ENCODE peak calls at places on chromosomes 7 and 10, in nine cellular contexts. K is Jurkat, Clone E6-1; U is anterior cingulate cortex; W is T47D; C is activated T-helper 9 cell treated with anti-CD3 and anti-CD28 coated beads, Interleukin-2, amount 50 U/mL, for 16 hours; H is HT1080; V is GM04503; G is SW480; O is amniotic stem cell. B is an unnamed sample.
A peak's percentile ranks its signal among the peaks of the same experiment; 100 is the strongest.

GRCh38 chr10:100297242-100297641 is 10.8 kb upstream of the BLOC1S2 start:
- DNase-seq in K (no peak), U (no peak), W (no peak), C (no peak), H (no peak), V (no peak), G (no peak), O (no peak), B (no peak)

GRCh38 chr10:119439922-119440321 is 102.6 kb downstream of the RGS10 start:
- DNase-seq in K (no peak), U (no peak), W (no peak), C (no peak), H (no peak), V (no peak), G (no peak), O (no peak), B (no peak)

GRCh38 chr7:79774150-79774549 is 320.7 kb upstream of the MAGI2 start:
- DNase-seq in K (no peak), U (no peak), W (no peak), C (no peak), H (peak; percentile 12), V (no peak), G (no peak), O (no peak), B (peak; percentile 24)

GRCh38 chr10:18666810-18667209 is 7.6 kb downstream of the ARL5B start:
- DNase-seq in K (no peak), U (no peak), W (no peak), C (no peak), H (peak; percentile 76), V (no peak), G (no peak), O (no peak), B (peak; percentile 74)

GRCh38 chr7:50409856-50410468 is 40.2 kb downstream of the FIGNL1 start:
- DNase-seq in K (peak; percentile 64), U (no peak), W (no peak), C (no peak), H (no peak), V (no peak), G (no peak), O (no peak), B (no peak)

GRCh38 chr7:132351858-132352539 is 224.3 kb downstream of the PLXNA4 start:
- DNase-seq in K (no peak), U (no peak), W (no peak), C (no peak), H (no peak), V (no peak), G (no peak), O (no peak), B (no peak)

GRCh38 chr7:4909891-4910290 is 26.4 kb upstream of the RADIL start:
- DNase-seq in K (no peak), U (no peak), W (no peak), C (no peak), H (no peak), V (no peak), G (no peak), O (no peak), B (no peak)

GRCh38 chr7:48098846-48099245 is 9.8 kb downstream of the UPP1 start:
- DNase-seq in K (no peak), U (no peak), W (no peak), C (no peak), H (no peak), V (no peak), G (no peak), O (no peak), B (no peak)

GRCh38 chr10:110507303-110507702 is 9.6 kb downstream of the DUSP5 start:
- DNase-seq in K (no peak), U (no peak), W (no peak), C (no peak), H (no peak), V (no peak), G (no peak), O (no peak), B (no peak)

GRCh38 chr7:103637726-103638125 is 191.7 kb upstream of the SLC26A5 start:
- DNase-seq in K (no peak), U (no peak), W (no peak), C (no peak), H (peak; percentile 34), V (peak; percentile 31), G (no peak), O (no peak), B (peak; percentile 41)

GRCh38 chr10:112977294-112977951 is 27.4 kb downstream of the TCF7L2 start:
- DNase-seq in K (no peak), U (no peak), W (no peak), C (no peak), H (no peak), V (no peak), G (no peak), O (no peak), B (no peak)

GRCh38 chr10:92757066-92757716 is 67.4 kb downstream of the HHEX start:
- DNase-seq in K (no peak), U (no peak), W (peak; percentile 7), C (no peak), H (peak; percentile 53), V (peak; percentile 32), G (no peak), O (peak; percentile 58), B (peak; percentile 31)

GRCh38 chr7:85175217-85175616 is 11.6 kb downstream of the SEMA3D start:
- DNase-seq in K (no peak), U (no peak), W (no peak), C (no peak), H (no peak), V (peak; percentile 44), G (no peak), O (no peak), B (no peak)

GRCh38 chr10:116974442-116975005 is 30.5 kb downstream of the SHTN1 start:
- DNase-seq in K (no peak), U (no peak), W (no peak), C (no peak), H (peak; percentile 92), V (peak; percentile 42), G (peak; percentile 47), O (peak; percentile 80), B (peak; percentile 87)

GRCh38 chr10:12559578-12560178 is 210.3 kb downstream of the CAMK1D start:
- DNase-seq in K (no peak), U (no peak), W (no peak), C (no peak), H (no peak), V (no peak), G (no peak), O (no peak), B (no peak)

GRCh38 chr7:43636093-43636492 is 53.2 kb downstream of the STK17A start:
- DNase-seq in K (no peak), U (no peak), W (no peak), C (no peak), H (no peak), V (no peak), G (no peak), O (no peak), B (peak; percentile 91)

GRCh38 chr10:84265378-84265777 is 20.5 kb downstream of the RGR start:
- DNase-seq in K (no peak), U (no peak), W (no peak), C (no peak), H (no peak), V (no peak), G (peak; percentile 40), O (no peak), B (no peak)

GRCh38 chr10:43230909-43231522 is 35.8 kb downstream of the RASGEF1A start:
- DNase-seq in K (no peak), U (no peak), W (no peak), C (no peak), H (no peak), V (no peak), G (no peak), O (no peak), B (no peak)

GRCh38 chr10:116521424-116522305 is 24.1 kb upstream of the PNLIP start:
- DNase-seq in K (peak; percentile 43), U (no peak), W (peak; percentile 20), C (no peak), H (peak; percentile 23), V (peak; percentile 4), G (peak; percentile 33), O (no peak), B (peak; percentile 30)

GRCh38 chr10:95337354-95337753 is 46.6 kb upstream of the PDLIM1 start:
- DNase-seq in K (no peak), U (no peak), W (no peak), C (no peak), H (no peak), V (no peak), G (no peak), O (no peak), B (no peak)

GRCh38 chr7:101941481-101942383 is 124.3 kb downstream of the CUX1 start:
- DNase-seq in K (peak; percentile 19), U (no peak), W (no peak), C (no peak), H (peak; percentile 83), V (peak; percentile 60), G (peak; percentile 58), O (peak; percentile 34), B (peak; percentile 96)

GRCh38 chr10:97121084-97121483 is 64.7 kb downstream of the SLIT1 start:
- DNase-seq in K (no peak), U (no peak), W (no peak), C (no peak), H (no peak), V (no peak), G (no peak), O (no peak), B (no peak)

GRCh38 chr7:2399848-2400587 is 3.4 kb upstream of the CHST12 start:
- DNase-seq in K (peak; percentile 88), U (peak; percentile 2), W (no peak), C (no peak), H (peak; percentile 95), V (peak; percentile 95), G (peak; percentile 80), O (peak; percentile 88), B (peak; percentile 70)

GRCh38 chr10:3761916-3762708 is 22.9 kb downstream of the KLF6 start:
- DNase-seq in K (no peak), U (no peak), W (no peak), C (no peak), H (no peak), V (no peak), G (peak; percentile 91), O (no peak), B (peak; percentile 78)

GRCh38 chr10:24197319-24197718 is 11.6 kb upstream of the KIAA1217 start:
- DNase-seq in K (no peak), U (no peak), W (no peak), C (no peak), H (no peak), V (no peak), G (no peak), O (no peak), B (no peak)